ENCODE peak calls at places on chromosomes 7 and 10, in nine cellular contexts. H is gastrocnemius medialis, L is body of pancreas, N is endothelial cell, P is mesothelial cell of epicardium, D is NB4, B is fibroblast of mammary gland, Z is MCF 10A, T is PC-3. J is an unnamed sample.

GRCh38 chr10:125146791-125147604 is 13.4 kb downstream of the CTBP2 start:
- DNase-seq in H (no peak), L (peak), N (no peak), P (no peak), D (peak), B (peak), Z (peak), T (peak), J (peak)

GRCh38 chr7:77940647-77941046 is 142.1 kb downstream of the PHTF2 start:
- DNase-seq in H (no peak), L (peak), N (peak), P (no peak), D (peak), B (peak), Z (peak), T (peak), J (peak)

GRCh38 chr10:17779761-17780160 is 27.8 kb downstream of the TMEM236 start:
- DNase-seq in H (no peak), L (no peak), N (no peak), P (no peak), D (no peak), B (no peak), Z (no peak), T (no peak), J (no peak)

GRCh38 chr7:83835424-83835823 is 186.5 kb upstream of the SEMA3E start:
- DNase-seq in H (no peak), L (no peak), N (no peak), P (no peak), D (no peak), B (no peak), Z (no peak), T (no peak), J (no peak)

GRCh38 chr7:137337902-137338301 is 5.6 kb downstream of the PTN start:
- DNase-seq in H (no peak), L (no peak), N (no peak), P (no peak), D (peak), B (no peak), Z (peak), T (peak), J (no peak)

GRCh38 chr7:11604505-11604904 is 227.5 kb downstream of the THSD7A start:
- DNase-seq in H (no peak), L (no peak), N (no peak), P (no peak), D (no peak), B (no peak), Z (no peak), T (no peak), J (no peak)

GRCh38 chr7:159070422-159071148 is 74.1 kb downstream of the VIPR2 start:
- DNase-seq in H (no peak), L (no peak), N (no peak), P (no peak), D (peak), B (peak), Z (peak), T (peak), J (no peak)

GRCh38 chr7:45924283-45924682 is 3.2 kb upstream of the IGFBP3 start:
- DNase-seq in H (no peak), L (peak), N (no peak), P (no peak), D (no peak), B (peak), Z (peak), T (peak), J (peak)

GRCh38 chr7:69871213-69871885 is 273.1 kb downstream of the AUTS2 start:
- DNase-seq in H (no peak), L (no peak), N (no peak), P (no peak), D (no peak), B (peak), Z (no peak), T (peak), J (no peak)

GRCh38 chr7:87083865-87084519 is 24.5 kb upstream of the ELAPOR2 start:
- DNase-seq in H (no peak), L (no peak), N (no peak), P (no peak), D (no peak), B (peak), Z (peak), T (peak), J (no peak)

GRCh38 chr10:4307784-4308364 is 518.1 kb upstream of the AKR1E2 start:
- DNase-seq in H (no peak), L (no peak), N (no peak), P (no peak), D (no peak), B (no peak), Z (no peak), T (no peak), J (no peak)

GRCh38 chr7:98856021-98856422 is 13.8 kb downstream of the TMEM130 start:
- DNase-seq in H (no peak), L (no peak), N (no peak), P (no peak), D (no peak), B (peak), Z (no peak), T (no peak), J (no peak)

GRCh38 chr10:92538231-92538958 is 35.5 kb downstream of the IDE start:
- DNase-seq in H (no peak), L (no peak), N (no peak), P (no peak), D (no peak), B (no peak), Z (peak), T (no peak), J (no peak)

GRCh38 chr10:17586741-17587720 is 30.1 kb downstream of the HACD1 start:
- DNase-seq in H (no peak), L (no peak), N (no peak), P (no peak), D (peak), B (no peak), Z (no peak), T (peak), J (peak)

GRCh38 chr7:75951506-75951905 is 36.6 kb downstream of the POR start:
- DNase-seq in H (peak), L (no peak), N (no peak), P (no peak), D (peak), B (peak), Z (peak), T (peak), J (no peak)

GRCh38 chr7:70893422-70893821 is 238.5 kb upstream of the GALNT17 start:
- DNase-seq in H (no peak), L (no peak), N (no peak), P (no peak), D (no peak), B (no peak), Z (no peak), T (no peak), J (no peak)

GRCh38 chr10:1662361-1663025 is 74.8 kb downstream of the ADARB2 start:
- DNase-seq in H (no peak), L (no peak), N (no peak), P (no peak), D (peak), B (no peak), Z (no peak), T (no peak), J (no peak)

GRCh38 chr10:26931223-26931622 is 70.5 kb upstream of the ABI1 start:
- DNase-seq in H (no peak), L (peak), N (peak), P (no peak), D (no peak), B (no peak), Z (no peak), T (no peak), J (peak)

GRCh38 chr10:71390435-71390820 is 6.3 kb upstream of the CDH23 start:
- DNase-seq in H (no peak), L (no peak), N (no peak), P (no peak), D (no peak), B (no peak), Z (no peak), T (no peak), J (no peak)

GRCh38 chr10:14184841-14185500 is 145.8 kb downstream of the FRMD4A start:
- DNase-seq in H (no peak), L (no peak), N (no peak), P (no peak), D (peak), B (no peak), Z (peak), T (no peak), J (no peak)

GRCh38 chr10:13213163-13213562 is 21.0 kb downstream of the UCMA start:
- DNase-seq in H (no peak), L (no peak), N (no peak), P (no peak), D (no peak), B (no peak), Z (no peak), T (no peak), J (no peak)

GRCh38 chr7:108028111-108028510 is 25.1 kb upstream of the LAMB1 start:
- DNase-seq in H (no peak), L (no peak), N (no peak), P (no peak), D (no peak), B (no peak), Z (no peak), T (peak), J (no peak)

GRCh38 chr10:6364893-6365292 is 162.2 kb downstream of the PFKFB3 start:
- DNase-seq in H (no peak), L (no peak), N (no peak), P (no peak), D (no peak), B (no peak), Z (no peak), T (no peak), J (no peak)

GRCh38 chr10:62259456-62259855 is 9.2 kb downstream of the RTKN2 start:
- DNase-seq in H (no peak), L (no peak), N (no peak), P (no peak), D (no peak), B (no peak), Z (no peak), T (no peak), J (no peak)

GRCh38 chr7:114822844-114823243 is 99.0 kb upstream of the MDFIC start:
- DNase-seq in H (no peak), L (no peak), N (no peak), P (no peak), D (no peak), B (no peak), Z (no peak), T (peak), J (no peak)

GRCh38 chr7:39952791-39953190 is 2.7 kb downstream of the CDK13 start:
- DNase-seq in H (no peak), L (no peak), N (no peak), P (no peak), D (no peak), B (peak), Z (peak), T (peak), J (no peak)

GRCh38 chr10:11403116-11403515 is 208.3 kb downstream of the USP6NL start:
- DNase-seq in H (no peak), L (no peak), N (no peak), P (no peak), D (peak), B (no peak), Z (no peak), T (no peak), J (no peak)

GRCh38 chr7:107277331-107277730 is 108.5 kb downstream of the HBP1 start:
- DNase-seq in H (peak), L (no peak), N (no peak), P (no peak), D (no peak), B (peak), Z (peak), T (no peak), J (no peak)

GRCh38 chr7:27793780-27794179 is 53.8 kb downstream of the TAX1BP1 start:
- DNase-seq in H (no peak), L (no peak), N (no peak), P (no peak), D (no peak), B (no peak), Z (peak), T (peak), J (no peak)

GRCh38 chr10:103295391-103296044 is 18.6 kb downstream of the INA start:
- DNase-seq in H (no peak), L (no peak), N (no peak), P (no peak), D (no peak), B (peak), Z (peak), T (peak), J (no peak)

GRCh38 chr7:24652551-24652950 is 79.3 kb downstream of the PALS2 start:
- DNase-seq in H (no peak), L (no peak), N (no peak), P (no peak), D (no peak), B (no peak), Z (no peak), T (no peak), J (no peak)

GRCh38 chr7:69078997-69079769 is 519.1 kb upstream of the AUTS2 start:
- DNase-seq in H (peak), L (peak), N (no peak), P (no peak), D (no peak), B (peak), Z (no peak), T (no peak), J (no peak)

GRCh38 chr10:79081353-79082034 is 12.7 kb downstream of the ZMIZ1 start:
- DNase-seq in H (peak), L (no peak), N (no peak), P (no peak), D (peak), B (peak), Z (peak), T (peak), J (no peak)

GRCh38 chr10:73168486-73168844 is 546 bp downstream of the FAM149B1 start:
- DNase-seq in H (no peak), L (no peak), N (no peak), P (no peak), D (no peak), B (no peak), Z (no peak), T (no peak), J (no peak)

GRCh38 chr10:126803394-126803793 is 101.8 kb upstream of the DOCK1 start:
- DNase-seq in H (no peak), L (peak), N (no peak), P (no peak), D (no peak), B (no peak), Z (no peak), T (no peak), J (no peak)

GRCh38 chr7:156496491-156497264 is 143.9 kb upstream of the RNF32 start:
- DNase-seq in H (no peak), L (no peak), N (no peak), P (no peak), D (no peak), B (no peak), Z (no peak), T (no peak), J (no peak)

GRCh38 chr10:122669842-122670241 is 29.8 kb downstream of the C10orf120 start:
- DNase-seq in H (no peak), L (no peak), N (no peak), P (no peak), D (no peak), B (no peak), Z (no peak), T (no peak), J (no peak)

GRCh38 chr7:123401295-123401694 is 133.1 kb downstream of the IQUB start:
- DNase-seq in H (no peak), L (peak), N (no peak), P (no peak), D (peak), B (no peak), Z (peak), T (peak), J (no peak)

GRCh38 chr7:12090757-12091134 is 120.3 kb upstream of the TMEM106B start:
- DNase-seq in H (no peak), L (no peak), N (no peak), P (no peak), D (no peak), B (no peak), Z (no peak), T (no peak), J (no peak)

GRCh38 chr7:13897825-13898224 is 91.6 kb downstream of the ETV1 start:
- DNase-seq in H (no peak), L (no peak), N (no peak), P (no peak), D (no peak), B (no peak), Z (peak), T (no peak), J (no peak)

GRCh38 chr7:2773608-2774007 is 70.5 kb downstream of the GNA12 start:
- DNase-seq in H (no peak), L (no peak), N (no peak), P (no peak), D (no peak), B (no peak), Z (no peak), T (no peak), J (no peak)
- TF ChIP-seq CTCF in H (no peak), L (no peak), N (no peak), P (no peak), D (no peak), B (no peak), Z (no peak), T (no peak), J (no peak)

GRCh38 chr10:104304346-104304745 is 33.9 kb downstream of the ITPRIP start:
- DNase-seq in H (no peak), L (no peak), N (no peak), P (no peak), D (no peak), B (no peak), Z (no peak), T (no peak), J (no peak)

GRCh38 chr10:104303594-104304178 is 34.6 kb downstream of the ITPRIP start:
- DNase-seq in H (no peak), L (no peak), N (no peak), P (no peak), D (no peak), B (no peak), Z (no peak), T (no peak), J (no peak)

GRCh38 chr10:104300002-104300735 is 31.2 kb downstream of the GSTO2 start:
- DNase-seq in H (no peak), L (no peak), N (no peak), P (no peak), D (no peak), B (peak), Z (peak), T (peak), J (no peak)

GRCh38 chr10:104300736-104301292 is 31.8 kb downstream of the GSTO2 start:
- DNase-seq in H (peak), L (peak), N (no peak), P (no peak), D (no peak), B (peak), Z (peak), T (peak), J (no peak)

GRCh38 chr10:104301907-104302690 is 33.1 kb downstream of the GSTO2 start:
- DNase-seq in H (no peak), L (no peak), N (no peak), P (no peak), D (no peak), B (peak), Z (no peak), T (no peak), J (no peak)
- TF ChIP-seq CTCF in H (no peak), L (no peak), N (no peak), P (no peak), D (no peak), B (peak), Z (no peak), T (no peak), J (no peak)

DNA sequence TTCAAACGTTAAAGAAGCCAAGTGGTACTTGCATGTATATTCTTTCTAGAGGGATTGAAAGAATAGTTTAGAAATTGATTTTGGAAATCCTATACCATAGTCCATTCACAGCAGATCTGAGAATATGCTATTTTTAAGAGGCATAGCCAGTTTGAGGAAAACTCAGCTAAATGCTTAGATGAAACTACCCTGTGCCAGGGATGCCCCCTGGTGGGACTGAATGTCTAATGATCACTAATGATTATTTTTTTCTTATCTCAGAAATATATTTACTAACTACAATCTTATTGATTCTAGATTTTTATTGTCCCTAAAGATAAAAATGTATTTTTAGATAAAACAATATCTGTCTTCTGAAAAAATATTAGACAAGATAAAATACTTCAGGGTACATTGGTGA is 844.9 kb upstream of the PHF14 start:
- DNase-seq in H (no peak), L (peak), N (peak), P (no peak), D (peak), B (no peak), Z (no peak), T (peak), J (peak)
- TF ChIP-seq CTCF in H (no peak), L (peak), N (peak), P (peak), D (no peak), B (no peak), Z (peak), T (peak), J (peak)

GRCh38 chr7:776381-776780 is 49.3 kb upstream of the PRKAR1B start:
- DNase-seq in H (no peak), L (no peak), N (no peak), P (no peak), D (no peak), B (no peak), Z (no peak), T (no peak), J (no peak)
- TF ChIP-seq CTCF in H (no peak), L (no peak), N (no peak), P (no peak), D (no peak), B (no peak), Z (no peak), T (no peak), J (no peak)

DNA sequence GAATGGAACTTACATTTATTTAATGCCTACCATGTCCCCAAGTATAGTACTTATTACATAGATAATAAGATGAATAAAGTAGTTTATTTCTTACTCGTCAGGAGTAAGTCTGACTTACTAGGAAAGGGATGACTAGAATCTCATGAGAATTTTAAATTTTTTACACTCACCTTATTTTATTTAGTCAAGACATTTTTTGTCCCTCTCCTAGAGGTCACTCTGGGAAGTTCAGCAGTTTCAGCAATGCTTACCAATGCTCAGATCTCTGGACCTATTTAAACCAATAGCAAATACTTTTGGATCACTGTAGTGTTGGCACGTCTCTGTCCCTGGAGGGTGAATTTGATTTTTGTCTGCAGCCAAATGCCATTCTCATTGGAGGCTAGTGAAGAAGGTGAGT is 10.7 kb upstream of the ACTA2 start:
- DNase-seq in H (no peak), L (no peak), N (no peak), P (no peak), D (no peak), B (no peak), Z (no peak), T (no peak), J (no peak)
- TF ChIP-seq CTCF in H (no peak), L (no peak), N (peak), P (peak), D (no peak), B (peak), Z (no peak), T (no peak), J (no peak)

GRCh38 chr10:55668326-55668922 is 692.6 kb downstream of the ZWINT start:
- DNase-seq in H (no peak), L (peak), N (peak), P (no peak), D (peak), B (no peak), Z (peak), T (peak), J (peak)
- TF ChIP-seq CTCF in H (no peak), L (peak), N (peak), P (peak), D (peak), B (no peak), Z (peak), T (peak), J (no peak)

DNA sequence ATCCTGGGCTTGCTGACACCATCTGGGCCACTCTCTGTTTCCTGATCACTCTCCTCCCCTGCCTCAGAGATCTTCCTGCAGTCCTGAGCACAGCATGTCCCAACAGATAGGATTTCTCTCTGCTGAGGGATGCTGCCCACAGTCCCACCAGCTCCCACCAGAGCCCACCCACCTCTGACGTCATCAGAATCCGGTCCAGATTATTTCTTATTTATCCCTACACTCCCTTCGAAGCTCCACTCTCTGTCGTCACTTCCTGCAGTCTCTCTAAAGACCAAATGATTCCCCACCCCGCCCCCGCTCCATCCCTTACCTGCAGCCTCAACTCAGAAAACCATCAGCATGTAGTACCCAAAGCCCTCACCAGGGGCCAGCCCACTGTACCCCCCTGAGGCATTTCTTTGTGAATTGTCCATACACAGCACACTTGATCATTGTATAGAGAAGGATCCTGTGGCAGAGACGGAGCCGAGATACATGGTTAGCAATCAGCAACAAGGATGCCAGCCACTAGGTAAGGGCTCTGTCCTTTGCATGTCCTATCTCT is 192.0 kb upstream of the MGMT start:
- DNase-seq in H (no peak), L (no peak), N (peak), P (no peak), D (no peak), B (no peak), Z (peak), T (no peak), J (no peak)
- TF ChIP-seq CTCF in H (no peak), L (no peak), N (peak), P (peak), D (peak), B (no peak), Z (no peak), T (no peak), J (no peak)

GRCh38 chr7:150368098-150368883 is at the start of gene REPIN1:
- DNase-seq in H (peak), L (peak), N (peak), P (peak), D (peak), B (peak), Z (peak), T (peak), J (peak)
- TF ChIP-seq CTCF in H (no peak), L (no peak), N (no peak), P (no peak), D (no peak), B (no peak), Z (no peak), T (no peak), J (no peak)

J was measured in Calu3.